ENCODE peak calls at places on chromosome 1, in five cellular contexts. One of them, this sample, is unnamed.

GRCh38 chr1:67555487-67556296 is 125.5 kb upstream of the SERBP1 start:
- DNase-seq in MV-4-11: no peak
- DNase-seq in RWPE2: no peak
- DNase-seq in LoVo: no peak
- DNase-seq in skeletal muscle cell: no peak
- DNase-seq in this sample: no peak

GRCh38 chr1:156844102-156844501 is 14.8 kb downstream of the INSRR start:
- DNase-seq in MV-4-11: no peak
- DNase-seq in RWPE2: no peak
- DNase-seq in LoVo: no peak
- DNase-seq in skeletal muscle cell: no peak
- DNase-seq in this sample: no peak

GRCh38 chr1:186440584-186440983 is 20.3 kb downstream of the PDC start:
- DNase-seq in MV-4-11: no peak
- DNase-seq in RWPE2: no peak
- DNase-seq in LoVo: peak; percentile 22
- DNase-seq in skeletal muscle cell: no peak
- DNase-seq in this sample: no peak

GRCh38 chr1:224733021-224733911 is 117.1 kb downstream of the CNIH3 start:
- DNase-seq in MV-4-11: peak; percentile 41
- DNase-seq in RWPE2: no peak
- DNase-seq in LoVo: no peak
- DNase-seq in skeletal muscle cell: peak; percentile 42
- DNase-seq in this sample: peak; percentile 74

GRCh38 chr1:185681034-185681633 is 53.1 kb upstream of the HMCN1 start:
- DNase-seq in MV-4-11: peak; percentile 46
- DNase-seq in RWPE2: no peak
- DNase-seq in LoVo: peak; percentile 60
- DNase-seq in skeletal muscle cell: no peak
- DNase-seq in this sample: peak; percentile 87

GRCh38 chr1:181704556-181704955 is 221.2 kb downstream of the CACNA1E start:
- DNase-seq in MV-4-11: no peak
- DNase-seq in RWPE2: no peak
- DNase-seq in LoVo: no peak
- DNase-seq in skeletal muscle cell: no peak
- DNase-seq in this sample: no peak

GRCh38 chr1:162191396-162192322 is 122.2 kb downstream of the NOS1AP start:
- DNase-seq in MV-4-11: no peak
- DNase-seq in RWPE2: no peak
- DNase-seq in LoVo: peak; percentile 33
- DNase-seq in skeletal muscle cell: no peak
- DNase-seq in this sample: peak; percentile 74

GRCh38 chr1:174710868-174711845 is 263.4 kb downstream of the GPR52 start:
- DNase-seq in MV-4-11: no peak
- DNase-seq in RWPE2: no peak
- DNase-seq in LoVo: no peak
- DNase-seq in skeletal muscle cell: no peak
- DNase-seq in this sample: no peak

GRCh38 chr1:32888677-32889420 is 2.6 kb downstream of the HPCA start:
- DNase-seq in MV-4-11: no peak
- DNase-seq in RWPE2: no peak
- DNase-seq in LoVo: no peak
- DNase-seq in skeletal muscle cell: no peak
- DNase-seq in this sample: no peak

GRCh38 chr1:11333631-11334030 is 60.6 kb downstream of the UBIAD1 start:
- DNase-seq in MV-4-11: no peak
- DNase-seq in RWPE2: no peak
- DNase-seq in LoVo: no peak
- DNase-seq in skeletal muscle cell: no peak
- DNase-seq in this sample: no peak